ENCODE peak calls at places on chromosomes 6 and 20, in five cellular contexts. One of them, this sample, is unnamed.

GRCh38 chr6:119308048-119308570 is 41.5 kb downstream of the MAN1A1 start:
- DNase-seq in BE2C: no peak
- DNase-seq in A549: peak; percentile 27
- DNase-seq in ascending aorta: no peak
- DNase-seq in ovary: no peak
- DNase-seq in this sample: peak; percentile 79

GRCh38 chr20:31446084-31446819 is 5.8 kb downstream of the DEFB123 start:
- DNase-seq in BE2C: no peak
- DNase-seq in A549: no peak
- DNase-seq in ascending aorta: no peak
- DNase-seq in ovary: no peak
- DNase-seq in this sample: no peak

GRCh38 chr6:130885392-130886192 is 58.4 kb downstream of the SMLR1 start:
- DNase-seq in BE2C: peak; percentile 69
- DNase-seq in A549: peak; percentile 75
- DNase-seq in ascending aorta: peak; percentile 82
- DNase-seq in ovary: peak; percentile 72
- DNase-seq in this sample: peak; percentile 46

GRCh38 chr6:26420607-26421235 is 18.6 kb downstream of the BTN3A1 start:
- DNase-seq in BE2C: peak; percentile 51
- DNase-seq in A549: peak; percentile 59
- DNase-seq in ascending aorta: no peak
- DNase-seq in ovary: no peak
- DNase-seq in this sample: peak; percentile 61

GRCh38 chr6:183668-184067 is 108.6 kb upstream of the DUSP22 start:
- DNase-seq in BE2C: no peak
- DNase-seq in A549: no peak
- DNase-seq in ascending aorta: no peak
- DNase-seq in ovary: no peak
- DNase-seq in this sample: no peak

GRCh38 chr20:61370841-61371303 is 118.8 kb downstream of the CDH4 start:
- DNase-seq in BE2C: no peak
- DNase-seq in A549: no peak
- DNase-seq in ascending aorta: no peak
- DNase-seq in ovary: no peak
- DNase-seq in this sample: no peak

GRCh38 chr20:24629668-24630067 is 160.2 kb downstream of the SYNDIG1 start:
- DNase-seq in BE2C: peak; percentile 75
- DNase-seq in A549: no peak
- DNase-seq in ascending aorta: peak; percentile 25
- DNase-seq in ovary: no peak
- DNase-seq in this sample: no peak

GRCh38 chr6:72554203-72554564 is 67.7 kb upstream of the KCNQ5 start:
- DNase-seq in BE2C: no peak
- DNase-seq in A549: peak; percentile 25
- DNase-seq in ascending aorta: no peak
- DNase-seq in ovary: no peak
- DNase-seq in this sample: peak; percentile 63

GRCh38 chr6:24709014-24709711 is 9.8 kb downstream of the C6orf62 start:
- DNase-seq in BE2C: no peak
- DNase-seq in A549: no peak
- DNase-seq in ascending aorta: no peak
- DNase-seq in ovary: no peak
- DNase-seq in this sample: no peak

GRCh38 chr20:44678247-44678646 is 26.7 kb upstream of the ADA start:
- DNase-seq in BE2C: no peak
- DNase-seq in A549: no peak
- DNase-seq in ascending aorta: no peak
- DNase-seq in ovary: no peak
- DNase-seq in this sample: no peak

GRCh38 chr6:114430534-114431124 is 87.8 kb upstream of the HS3ST5 start:
- DNase-seq in BE2C: no peak
- DNase-seq in A549: no peak
- DNase-seq in ascending aorta: no peak
- DNase-seq in ovary: no peak
- DNase-seq in this sample: no peak

GRCh38 chr20:5395932-5396727 is 79.4 kb upstream of the PROKR2 start:
- DNase-seq in BE2C: no peak
- DNase-seq in A549: no peak
- DNase-seq in ascending aorta: no peak
- DNase-seq in ovary: no peak
- DNase-seq in this sample: no peak

GRCh38 chr6:151082079-151082478 is 157.7 kb upstream of the AKAP12 start:
- DNase-seq in BE2C: no peak
- DNase-seq in A549: peak; percentile 55
- DNase-seq in ascending aorta: no peak
- DNase-seq in ovary: no peak
- DNase-seq in this sample: no peak

GRCh38 chr6:20789162-20789561 is 254.9 kb downstream of the CDKAL1 start:
- DNase-seq in BE2C: no peak
- DNase-seq in A549: peak; percentile 22
- DNase-seq in ascending aorta: no peak
- DNase-seq in ovary: no peak
- DNase-seq in this sample: peak; percentile 28
- TF ChIP-seq CTCF in BE2C: peak; percentile 34
- TF ChIP-seq CTCF in A549: peak; percentile 30
- TF ChIP-seq CTCF in ascending aorta: peak; percentile 32
- TF ChIP-seq CTCF in ovary: no peak
- TF ChIP-seq CTCF in this sample: no peak

GRCh38 chr20:17786221-17786718 is 86.5 kb downstream of the BANF2 start:
- DNase-seq in BE2C: no peak
- DNase-seq in A549: no peak
- DNase-seq in ascending aorta: no peak
- DNase-seq in ovary: peak; percentile 69
- DNase-seq in this sample: peak; percentile 37
- H3K4me3 ChIP-seq in BE2C: no peak overlapping the region
- H3K4me3 ChIP-seq in A549: no peak overlapping the region
- H3K4me3 ChIP-seq in ascending aorta: no peak overlapping the region
- H3K4me3 ChIP-seq in ovary: no peak overlapping the region
- H3K4me3 ChIP-seq in this sample: no peak overlapping the region

GRCh38 chr6:124962617-124963415 is 579 bp downstream of the RNF217 start:
- DNase-seq in BE2C: peak; percentile 43
- DNase-seq in A549: peak; percentile 41
- DNase-seq in ascending aorta: peak; percentile 67
- DNase-seq in ovary: peak; percentile 64
- DNase-seq in this sample: peak; percentile 65
- TF ChIP-seq CTCF in BE2C: peak; percentile 10
- TF ChIP-seq CTCF in A549: peak; percentile 25
- TF ChIP-seq CTCF in ascending aorta: peak; percentile 22
- TF ChIP-seq CTCF in ovary: no peak
- TF ChIP-seq CTCF in this sample: no peak

GRCh38 chr6:101399627-101399955 is 6.1 kb downstream of the GRIK2 start:
- DNase-seq in BE2C: peak; percentile 59
- DNase-seq in A549: no peak
- DNase-seq in ascending aorta: no peak
- DNase-seq in ovary: no peak
- DNase-seq in this sample: no peak
- H3K4me3 ChIP-seq in BE2C: peak overlapping the region; percentile 88
- H3K4me3 ChIP-seq in A549: no peak overlapping the region
- H3K4me3 ChIP-seq in ascending aorta: no peak overlapping the region
- H3K4me3 ChIP-seq in ovary: no peak overlapping the region
- H3K4me3 ChIP-seq in this sample: no peak overlapping the region

GRCh38 chr20:58603656-58604184 is 47.4 kb upstream of the STX16 start:
- DNase-seq in BE2C: no peak
- DNase-seq in A549: no peak
- DNase-seq in ascending aorta: no peak
- DNase-seq in ovary: no peak
- DNase-seq in this sample: peak; percentile 73

GRCh38 chr20:58604410-58604881 is 46.6 kb upstream of the STX16 start:
- DNase-seq in BE2C: peak; percentile 74
- DNase-seq in A549: no peak
- DNase-seq in ascending aorta: no peak
- DNase-seq in ovary: no peak
- DNase-seq in this sample: no peak

GRCh38 chr20:58599966-58600365 is 51.1 kb upstream of the STX16 start:
- DNase-seq in BE2C: no peak
- DNase-seq in A549: no peak
- DNase-seq in ascending aorta: no peak
- DNase-seq in ovary: no peak
- DNase-seq in this sample: no peak

GRCh38 chr20:58600756-58601155 is 50.3 kb upstream of the STX16 start:
- DNase-seq in BE2C: no peak
- DNase-seq in A549: no peak
- DNase-seq in ascending aorta: no peak
- DNase-seq in ovary: no peak
- DNase-seq in this sample: no peak

DNA sequence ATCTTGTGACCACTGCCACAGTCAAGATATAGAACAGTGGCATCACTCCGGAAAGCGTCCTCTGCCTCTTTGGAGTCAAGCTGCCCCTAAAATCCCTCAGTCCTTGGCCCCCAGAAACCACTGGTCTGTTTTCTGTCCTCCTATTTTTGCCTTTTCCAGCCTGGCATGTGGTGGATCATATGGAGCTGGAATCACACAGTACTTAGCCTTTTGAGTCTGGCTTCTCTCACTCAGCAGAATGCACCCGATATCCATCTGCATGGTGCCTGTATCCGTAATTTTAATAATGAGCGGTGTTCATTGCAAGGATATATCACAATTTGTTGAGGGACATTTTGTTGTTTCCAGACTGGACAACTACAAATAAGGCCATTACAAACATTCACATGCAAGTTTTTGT is 49.0 kb upstream of the STX16 start:
- DNase-seq in BE2C: no peak
- DNase-seq in A549: no peak
- DNase-seq in ascending aorta: no peak
- DNase-seq in ovary: no peak
- DNase-seq in this sample: no peak
- TF ChIP-seq CTCF in BE2C: no peak
- TF ChIP-seq CTCF in A549: no peak
- TF ChIP-seq CTCF in ascending aorta: no peak
- TF ChIP-seq CTCF in ovary: no peak
- TF ChIP-seq CTCF in this sample: no peak

DNA sequence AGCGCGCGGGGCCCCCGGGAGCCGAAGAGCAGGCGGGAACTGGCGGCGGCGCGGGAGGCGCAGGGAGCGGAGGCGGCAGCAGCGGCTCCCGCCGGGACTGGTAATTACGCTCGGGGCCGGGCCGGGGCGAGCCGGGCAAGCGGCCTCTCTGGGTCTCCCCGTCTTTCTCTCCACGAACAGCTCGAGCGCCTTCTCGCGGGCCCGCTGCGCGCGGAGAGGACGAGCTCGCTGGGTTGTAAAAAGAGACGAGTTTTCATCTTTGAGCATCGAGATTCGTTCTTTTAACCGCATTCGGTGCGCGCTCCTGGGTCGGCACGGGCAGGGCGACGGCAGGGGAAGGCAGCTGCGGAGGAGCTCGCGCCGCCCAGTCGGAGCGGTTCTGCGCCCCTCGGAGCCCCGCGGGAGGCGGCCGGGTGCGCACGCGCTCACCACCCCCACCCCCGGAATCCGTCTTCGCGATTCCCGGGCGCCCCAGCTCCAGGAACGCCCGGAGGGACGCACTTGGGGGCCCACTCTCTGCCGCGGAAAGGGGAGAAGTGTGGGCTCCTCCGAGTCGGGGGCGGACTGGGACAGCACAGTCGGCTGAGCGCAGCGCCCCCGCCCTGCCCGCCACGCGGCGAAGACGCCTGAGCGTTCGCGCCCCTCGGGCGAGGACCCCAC is 38.0 kb downstream of the YTHDF1 start:
- DNase-seq in BE2C: no peak
- DNase-seq in A549: peak; percentile 51
- DNase-seq in ascending aorta: no peak
- DNase-seq in ovary: no peak
- DNase-seq in this sample: peak; percentile 14
- H3K4me3 ChIP-seq in BE2C: peak overlapping the region; percentile 11
- H3K4me3 ChIP-seq in A549: peak overlapping the region; percentile 47
- H3K4me3 ChIP-seq in ascending aorta: no peak overlapping the region
- H3K4me3 ChIP-seq in ovary: no peak overlapping the region
- H3K4me3 ChIP-seq in this sample: no peak overlapping the region

DNA sequence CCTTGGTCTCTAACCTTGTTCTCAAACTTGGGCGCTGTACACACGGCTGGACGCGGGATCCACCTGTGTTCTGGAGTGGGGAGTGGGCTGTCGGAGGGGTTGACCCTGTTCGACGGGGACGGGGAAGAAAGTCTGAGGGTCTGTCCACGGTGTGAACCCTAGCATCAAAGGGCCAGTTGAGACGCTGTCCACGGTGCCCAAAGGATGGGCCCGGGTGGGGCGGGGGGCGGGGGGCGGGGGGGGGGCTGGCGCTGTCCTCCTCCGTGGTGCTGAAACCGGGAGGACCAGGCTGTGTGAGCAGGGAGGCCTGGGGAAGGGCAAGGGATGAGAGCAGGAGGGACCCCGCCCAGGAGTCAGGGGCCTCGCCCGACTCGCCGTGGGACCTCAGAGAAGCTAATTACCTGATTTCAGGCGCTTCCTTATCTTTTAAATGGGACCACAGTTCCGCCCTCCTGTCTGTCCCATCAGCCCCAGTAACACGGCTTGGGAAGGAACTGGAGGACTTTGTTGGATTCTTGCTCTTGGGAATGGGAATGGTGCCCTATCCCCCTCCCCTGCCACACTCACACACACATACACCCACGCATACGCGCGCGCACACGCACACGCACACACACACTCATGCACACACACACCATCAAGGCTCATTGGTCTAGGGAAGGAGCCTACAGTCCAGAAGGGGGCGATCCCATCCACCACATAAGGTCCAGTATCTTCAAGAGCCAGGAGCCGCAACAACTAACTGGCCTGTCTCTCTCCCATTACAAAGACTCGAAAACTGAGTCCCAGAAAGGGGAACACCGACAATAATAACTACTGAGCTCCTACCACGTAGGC is 1.0 kb upstream of the VSTM2L start:
- DNase-seq in BE2C: peak; percentile 64
- DNase-seq in A549: peak; percentile 89
- DNase-seq in ascending aorta: no peak
- DNase-seq in ovary: peak; percentile 26
- DNase-seq in this sample: peak; percentile 68
- TF ChIP-seq CTCF in BE2C: peak; percentile 82
- TF ChIP-seq CTCF in A549: peak; percentile 62
- TF ChIP-seq CTCF in ascending aorta: peak; percentile 13
- TF ChIP-seq CTCF in ovary: no peak
- TF ChIP-seq CTCF in this sample: peak; percentile 45

DNA sequence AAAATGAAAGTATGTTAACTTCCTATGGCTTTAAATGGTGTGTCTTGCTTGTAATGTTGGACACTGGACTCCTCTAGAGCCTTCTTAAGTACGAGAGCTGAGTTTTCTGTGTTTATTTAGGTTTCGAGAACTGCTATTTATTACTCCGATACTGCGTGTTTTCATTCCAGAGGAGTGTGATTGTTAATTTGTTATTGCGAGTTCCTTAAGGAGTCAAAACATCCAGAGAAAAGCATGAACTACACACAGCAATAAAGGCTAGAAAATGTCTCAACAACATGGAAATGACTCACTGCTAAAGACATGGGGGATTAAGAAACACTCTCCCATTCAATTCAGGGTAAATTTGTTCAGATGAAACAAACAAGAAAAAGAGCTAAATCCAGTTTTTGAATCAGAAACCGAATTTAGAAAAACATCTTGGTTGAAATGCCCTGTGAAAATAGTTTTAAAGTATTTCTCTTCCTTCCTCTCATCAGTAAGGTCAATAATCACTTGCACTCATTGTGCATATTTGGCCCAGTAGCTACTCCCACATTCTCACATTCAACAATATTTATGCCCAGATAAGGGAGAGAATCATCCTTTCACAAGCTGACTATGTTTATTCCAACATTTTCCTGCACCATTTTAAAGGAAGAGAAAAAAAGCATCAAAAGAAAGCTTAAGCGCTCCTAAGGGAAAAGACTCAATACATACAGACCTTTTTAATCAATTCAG is 36.0 kb downstream of the ATXN1 start:
- DNase-seq in BE2C: no peak
- DNase-seq in A549: no peak
- DNase-seq in ascending aorta: no peak
- DNase-seq in ovary: no peak
- DNase-seq in this sample: peak; percentile 67
- H3K4me3 ChIP-seq in BE2C: no peak overlapping the region
- H3K4me3 ChIP-seq in A549: peak overlapping the region; percentile 16
- H3K4me3 ChIP-seq in ascending aorta: peak overlapping the region; percentile 31
- H3K4me3 ChIP-seq in ovary: peak overlapping the region; percentile 22
- H3K4me3 ChIP-seq in this sample: peak overlapping the region; percentile 45

This sample was measured in foreskin fibroblast.